ENCODE peak calls at places on chromosomes 6 and 20, in five cellular contexts. One of them, this sample, is unnamed.

GRCh38 chr20:60058869-60059268 is 100.6 kb downstream of the CDH26 start:
- DNase-seq in EL: no peak
- DNase-seq in SIG-M5: no peak
- DNase-seq in uterus: no peak
- DNase-seq in SK-N-MC: no peak
- DNase-seq in this sample: no peak

GRCh38 chr20:45926731-45927070 is 7.8 kb upstream of the PCIF1 start:
- DNase-seq in EL: no peak
- DNase-seq in SIG-M5: no peak
- DNase-seq in uterus: no peak
- DNase-seq in SK-N-MC: no peak
- DNase-seq in this sample: no peak

GRCh38 chr20:35020108-35021031 is 64.7 kb downstream of the MYH7B start:
- DNase-seq in EL: no peak
- DNase-seq in SIG-M5: no peak
- DNase-seq in uterus: no peak
- DNase-seq in SK-N-MC: no peak
- DNase-seq in this sample: no peak

GRCh38 chr20:21353236-21353635 is 44.1 kb downstream of the NKX2-4 start:
- DNase-seq in EL: peak; percentile 56
- DNase-seq in SIG-M5: no peak
- DNase-seq in uterus: no peak
- DNase-seq in SK-N-MC: no peak
- DNase-seq in this sample: no peak

GRCh38 chr6:81769834-81770233 is 17.4 kb upstream of the TENT5A start:
- DNase-seq in EL: peak; percentile 70
- DNase-seq in SIG-M5: no peak
- DNase-seq in uterus: no peak
- DNase-seq in SK-N-MC: no peak
- DNase-seq in this sample: no peak

GRCh38 chr6:131107166-131107565 is 28.1 kb upstream of the AKAP7 start:
- DNase-seq in EL: peak; percentile 84
- DNase-seq in SIG-M5: no peak
- DNase-seq in uterus: no peak
- DNase-seq in SK-N-MC: no peak
- DNase-seq in this sample: no peak

GRCh38 chr20:5147193-5147592 is 20.4 kb downstream of the CDS2 start:
- DNase-seq in EL: no peak
- DNase-seq in SIG-M5: no peak
- DNase-seq in uterus: no peak
- DNase-seq in SK-N-MC: no peak
- DNase-seq in this sample: no peak

GRCh38 chr6:20833881-20834515 is 299.7 kb downstream of the CDKAL1 start:
- DNase-seq in EL: no peak
- DNase-seq in SIG-M5: no peak
- DNase-seq in uterus: no peak
- DNase-seq in SK-N-MC: no peak
- DNase-seq in this sample: no peak

GRCh38 chr20:24672886-24673677 is 203.7 kb downstream of the SYNDIG1 start:
- DNase-seq in EL: peak; percentile 98
- DNase-seq in SIG-M5: no peak
- DNase-seq in uterus: no peak
- DNase-seq in SK-N-MC: no peak
- DNase-seq in this sample: no peak

GRCh38 chr6:70849348-70850069 is 107.4 kb downstream of the B3GAT2 start:
- DNase-seq in EL: peak; percentile 8
- DNase-seq in SIG-M5: no peak
- DNase-seq in uterus: no peak
- DNase-seq in SK-N-MC: no peak
- DNase-seq in this sample: no peak

GRCh38 chr6:9139762-9140161 is 704.4 kb upstream of the SLC35B3 start:
- DNase-seq in EL: peak; percentile 79
- DNase-seq in SIG-M5: no peak
- DNase-seq in uterus: no peak
- DNase-seq in SK-N-MC: no peak
- DNase-seq in this sample: peak; percentile 41

GRCh38 chr6:13469688-13470087 is 17.7 kb downstream of the GFOD1 start:
- DNase-seq in EL: no peak
- DNase-seq in SIG-M5: no peak
- DNase-seq in uterus: no peak
- DNase-seq in SK-N-MC: no peak
- DNase-seq in this sample: no peak

GRCh38 chr6:72724545-72724944 is 102.7 kb downstream of the KCNQ5 start:
- DNase-seq in EL: peak; percentile 15
- DNase-seq in SIG-M5: no peak
- DNase-seq in uterus: no peak
- DNase-seq in SK-N-MC: peak; percentile 18
- DNase-seq in this sample: no peak

GRCh38 chr6:156269751-156270369 is 507.3 kb upstream of the ARID1B start:
- DNase-seq in EL: no peak
- DNase-seq in SIG-M5: no peak
- DNase-seq in uterus: no peak
- DNase-seq in SK-N-MC: no peak
- DNase-seq in this sample: no peak

GRCh38 chr20:17611540-17612286 is 41.8 kb downstream of the DSTN start:
- DNase-seq in EL: peak; percentile 39
- DNase-seq in SIG-M5: no peak
- DNase-seq in uterus: no peak
- DNase-seq in SK-N-MC: no peak
- DNase-seq in this sample: no peak

GRCh38 chr6:11632795-11633511 is 95.4 kb downstream of the TMEM170B start:
- DNase-seq in EL: peak; percentile 89
- DNase-seq in SIG-M5: no peak
- DNase-seq in uterus: no peak
- DNase-seq in SK-N-MC: no peak
- DNase-seq in this sample: no peak

GRCh38 chr6:74091133-74091793 is 395.3 kb downstream of the CD109 start:
- DNase-seq in EL: peak; percentile 47
- DNase-seq in SIG-M5: no peak
- DNase-seq in uterus: peak; percentile 57
- DNase-seq in SK-N-MC: peak; percentile 20
- DNase-seq in this sample: peak; percentile 38

GRCh38 chr6:130020106-130020851 is 1.9 kb downstream of the L3MBTL3 start:
- DNase-seq in EL: peak; percentile 26
- DNase-seq in SIG-M5: no peak
- DNase-seq in uterus: peak; percentile 37
- DNase-seq in SK-N-MC: no peak
- DNase-seq in this sample: no peak

GRCh38 chr6:85124472-85125428 is 325.1 kb upstream of the NT5E start:
- DNase-seq in EL: no peak
- DNase-seq in SIG-M5: no peak
- DNase-seq in uterus: no peak
- DNase-seq in SK-N-MC: no peak
- DNase-seq in this sample: no peak

GRCh38 chr6:16684195-16684689 is 77.0 kb downstream of the ATXN1 start:
- DNase-seq in EL: no peak
- DNase-seq in SIG-M5: peak; percentile 75
- DNase-seq in uterus: no peak
- DNase-seq in SK-N-MC: no peak
- DNase-seq in this sample: no peak

GRCh38 chr6:24489881-24490280 is 503 bp upstream of the GPLD1 start:
- DNase-seq in EL: no peak
- DNase-seq in SIG-M5: no peak
- DNase-seq in uterus: peak; percentile 18
- DNase-seq in SK-N-MC: no peak
- DNase-seq in this sample: no peak

GRCh38 chr20:2163757-2164156 is 62.1 kb downstream of the STK35 start:
- DNase-seq in EL: no peak
- DNase-seq in SIG-M5: no peak
- DNase-seq in uterus: no peak
- DNase-seq in SK-N-MC: no peak
- DNase-seq in this sample: no peak

This sample was measured in NCI-H1694.